ENCODE peak calls at places on chromosomes 4 and X, in seven cellular contexts. One of them, this sample, is unnamed.

GRCh38 chr4:56752985-56753384 is 68.5 kb downstream of the SPINK2 start:
- DNase-seq in pons: no peak
- DNase-seq in iris pigment epithelial cell: no peak
- DNase-seq in C1 segment of cervical spinal cord: no peak
- DNase-seq in left cardiac atrium: no peak
- DNase-seq in erythroblast: no peak
- DNase-seq in NCI-H1092: no peak
- DNase-seq in this sample: no peak

GRCh38 chr4:139736661-139737060 is 71.0 kb downstream of the MGST2 start:
- DNase-seq in pons: no peak
- DNase-seq in iris pigment epithelial cell: peak; percentile 12
- DNase-seq in C1 segment of cervical spinal cord: no peak
- DNase-seq in left cardiac atrium: no peak
- DNase-seq in erythroblast: no peak
- DNase-seq in NCI-H1092: no peak
- DNase-seq in this sample: no peak

GRCh38 chr4:156060661-156061060 is 107.0 kb upstream of the CTSO start:
- DNase-seq in pons: no peak
- DNase-seq in iris pigment epithelial cell: no peak
- DNase-seq in C1 segment of cervical spinal cord: no peak
- DNase-seq in left cardiac atrium: no peak
- DNase-seq in erythroblast: no peak
- DNase-seq in NCI-H1092: no peak
- DNase-seq in this sample: peak; percentile 30

GRCh38 chr4:73867783-73868182 is 1.4 kb upstream of the CXCL1 start:
- DNase-seq in pons: no peak
- DNase-seq in iris pigment epithelial cell: peak; percentile 67
- DNase-seq in C1 segment of cervical spinal cord: no peak
- DNase-seq in left cardiac atrium: no peak
- DNase-seq in erythroblast: no peak
- DNase-seq in NCI-H1092: no peak
- DNase-seq in this sample: peak; percentile 12

GRCh38 chr4:20368926-20369325 is 117.2 kb downstream of the SLIT2 start:
- DNase-seq in pons: no peak
- DNase-seq in iris pigment epithelial cell: peak; percentile 40
- DNase-seq in C1 segment of cervical spinal cord: no peak
- DNase-seq in left cardiac atrium: no peak
- DNase-seq in erythroblast: no peak
- DNase-seq in NCI-H1092: no peak
- DNase-seq in this sample: no peak

GRCh38 chr4:137531951-137532868 is at the start of gene PCDH18:
- DNase-seq in pons: peak; percentile 93
- DNase-seq in iris pigment epithelial cell: peak; percentile 97
- DNase-seq in C1 segment of cervical spinal cord: peak; percentile 74
- DNase-seq in left cardiac atrium: peak; percentile 86
- DNase-seq in erythroblast: no peak
- DNase-seq in NCI-H1092: no peak
- DNase-seq in this sample: peak; percentile 78

GRCh38 chr4:184653650-184654049 is 4.1 kb downstream of the PRIMPOL start:
- DNase-seq in pons: no peak
- DNase-seq in iris pigment epithelial cell: peak; percentile 62
- DNase-seq in C1 segment of cervical spinal cord: no peak
- DNase-seq in left cardiac atrium: no peak
- DNase-seq in erythroblast: no peak
- DNase-seq in NCI-H1092: no peak
- DNase-seq in this sample: no peak

GRCh38 chr4:27088491-27088890 is 227.8 kb downstream of the STIM2 start:
- DNase-seq in pons: peak; percentile 34
- DNase-seq in iris pigment epithelial cell: no peak
- DNase-seq in C1 segment of cervical spinal cord: no peak
- DNase-seq in left cardiac atrium: no peak
- DNase-seq in erythroblast: no peak
- DNase-seq in NCI-H1092: no peak
- DNase-seq in this sample: peak; percentile 43

GRCh38 chr4:108861339-108861738 is 98.5 kb upstream of the ETNPPL start:
- DNase-seq in pons: no peak
- DNase-seq in iris pigment epithelial cell: peak; percentile 20
- DNase-seq in C1 segment of cervical spinal cord: no peak
- DNase-seq in left cardiac atrium: no peak
- DNase-seq in erythroblast: no peak
- DNase-seq in NCI-H1092: no peak
- DNase-seq in this sample: no peak

GRCh38 chr4:6331018-6331417 is 61.4 kb downstream of the WFS1 start:
- DNase-seq in pons: no peak
- DNase-seq in iris pigment epithelial cell: peak; percentile 20
- DNase-seq in C1 segment of cervical spinal cord: no peak
- DNase-seq in left cardiac atrium: no peak
- DNase-seq in erythroblast: peak; percentile 17
- DNase-seq in NCI-H1092: no peak
- DNase-seq in this sample: peak; percentile 31

GRCh38 chrX:18873189-18873791 is 110.6 kb downstream of the PHKA2 start:
- DNase-seq in pons: no peak
- DNase-seq in iris pigment epithelial cell: peak; percentile 70
- DNase-seq in C1 segment of cervical spinal cord: no peak
- DNase-seq in left cardiac atrium: peak; percentile 58
- DNase-seq in erythroblast: no peak
- DNase-seq in NCI-H1092: no peak
- DNase-seq in this sample: no peak